ENCODE peak calls at places on chromosome 4, in six cellular contexts. H is psoas muscle, R is lung microvascular endothelial cell, P is endothelial cell of umbilical vein, W is EL, G is amygdala. A is an unnamed sample.

GRCh38 chr4:38016698-38017097 is 56.5 kb downstream of the PTTG2 start:
- DNase-seq in H (no peak), R (no peak), P (no peak), W (no peak), G (no peak), A (no peak)

GRCh38 chr4:48483777-48484493 is 792 bp downstream of the SLC10A4 start:
- DNase-seq in H (peak; percentile 47), R (peak; percentile 16), P (no peak), W (no peak), G (no peak), A (peak; percentile 17)

GRCh38 chr4:126051709-126052424 is 737.1 kb downstream of the FAT4 start:
- DNase-seq in H (no peak), R (no peak), P (peak; percentile 60), W (peak; percentile 36), G (no peak), A (no peak)

GRCh38 chr4:142703694-142704309 is 142.3 kb downstream of the INPP4B start:
- DNase-seq in H (no peak), R (no peak), P (peak; percentile 17), W (no peak), G (no peak), A (no peak)

GRCh38 chr4:152107736-152108500 is 347.1 kb upstream of the GATB start:
- DNase-seq in H (no peak), R (no peak), P (no peak), W (no peak), G (no peak), A (no peak)

GRCh38 chr4:25441519-25442117 is 64.6 kb downstream of the ANAPC4 start:
- DNase-seq in H (no peak), R (peak; percentile 86), P (peak; percentile 77), W (peak; percentile 67), G (no peak), A (peak; percentile 88)

GRCh38 chr4:143346208-143346607 is 9.5 kb downstream of the GAB1 start:
- DNase-seq in H (no peak), R (no peak), P (no peak), W (no peak), G (no peak), A (no peak)

GRCh38 chr4:11543710-11544109 is 115.0 kb upstream of the HS3ST1 start:
- DNase-seq in H (no peak), R (peak; percentile 45), P (peak; percentile 95), W (no peak), G (no peak), A (peak; percentile 93)

GRCh38 chr4:142449771-142450373 is 396.2 kb downstream of the INPP4B start:
- DNase-seq in H (no peak), R (no peak), P (no peak), W (no peak), G (no peak), A (no peak)

GRCh38 chr4:142326181-142326580 is 519.9 kb downstream of the INPP4B start:
- DNase-seq in H (no peak), R (no peak), P (no peak), W (no peak), G (no peak), A (no peak)

GRCh38 chr4:115145393-115146160 is 32.2 kb upstream of the NDST4 start:
- DNase-seq in H (no peak), R (no peak), P (no peak), W (no peak), G (no peak), A (no peak)

GRCh38 chr4:101157415-101158135 is 189.8 kb downstream of the PPP3CA start:
- DNase-seq in H (no peak), R (no peak), P (no peak), W (no peak), G (no peak), A (no peak)

GRCh38 chr4:11223261-11223660 is 205.4 kb downstream of the HS3ST1 start:
- DNase-seq in H (no peak), R (no peak), P (no peak), W (no peak), G (no peak), A (no peak)

GRCh38 chr4:136920092-136920491 is 612.2 kb downstream of the PCDH18 start:
- DNase-seq in H (no peak), R (no peak), P (no peak), W (no peak), G (no peak), A (no peak)

GRCh38 chr4:109576462-109576861 is 16.4 kb downstream of the MCUB start:
- DNase-seq in H (no peak), R (peak; percentile 99), P (peak; percentile 99), W (peak; percentile 19), G (no peak), A (peak; percentile 99)

GRCh38 chr4:41287005-41287404 is 30.3 kb downstream of the UCHL1 start:
- DNase-seq in H (no peak), R (peak; percentile 28), P (peak; percentile 62), W (peak; percentile 39), G (no peak), A (no peak)

GRCh38 chr4:173146456-173146855 is 22.2 kb upstream of the GALNT7 start:
- DNase-seq in H (no peak), R (no peak), P (no peak), W (no peak), G (no peak), A (no peak)

GRCh38 chr4:57676394-57676793 is 566.2 kb upstream of the IGFBP7 start:
- DNase-seq in H (no peak), R (no peak), P (no peak), W (no peak), G (no peak), A (no peak)

GRCh38 chr4:288891-289290 is 16.4 kb downstream of the ZNF732 start:
- DNase-seq in H (no peak), R (no peak), P (no peak), W (peak; percentile 3), G (no peak), A (peak; percentile 29)

A was measured in dermis blood vessel endothelial cell.